ENCODE peak calls at places on chromosomes 1 and 21, in nine cellular contexts. K is cardiac muscle cell; I is astrocyte; R is CD8-positive, alpha-beta T cell; Z is prostate gland; Y is hepatocyte; E is left ventricle myocardium inferior; M is tibial artery; Q is fibroblast of lung. C is an unnamed sample. For H3K27me3 and H3K4me1, the result is how much of the 10 kb centered on the place peaks cover.

GRCh38 chr1:115544131-115544530 is 97.6 kb upstream of the VANGL1 start:
- DNase-seq in Q (peak), E (no peak), R (no peak), Y (no peak), M (no peak), Z (no peak), K (no peak), I (peak), C (no peak)

GRCh38 chr1:90579212-90579802 is 137.8 kb downstream of the BARHL2 start:
- DNase-seq in K (peak), I (peak), Z (no peak), M (no peak), E (no peak), Q (peak), Y (peak), R (no peak), C (peak)

GRCh38 chr1:17215545-17215890 is 10.6 kb downstream of the PADI1 start:
- DNase-seq in R (no peak), Z (no peak), E (no peak), K (no peak), I (no peak), Y (no peak), Q (no peak), M (no peak), C (no peak)

GRCh38 chr1:65457868-65458267 is 37.4 kb downstream of the LEPR start:
- DNase-seq in Q (no peak), E (no peak), Y (no peak), K (no peak), Z (no peak), R (no peak), I (no peak), M (no peak), C (no peak)

GRCh38 chr1:89523597-89524368 is 846 bp upstream of the LRRC8B start:
- DNase-seq in Z (no peak), K (no peak), E (peak), Y (peak), Q (peak), R (no peak), M (no peak), I (peak), C (no peak)

GRCh38 chr1:33365560-33365997 is 44.7 kb upstream of the A3GALT2 start:
- DNase-seq in Y (no peak), Q (peak), K (peak), E (peak), I (peak), R (no peak), Z (no peak), M (peak), C (no peak)

GRCh38 chr1:5423109-5423508 is 569.1 kb downstream of the NPHP4 start:
- DNase-seq in R (peak), Y (peak), I (no peak), E (no peak), Z (no peak), M (no peak), Q (no peak), K (peak), C (no peak)

GRCh38 chr1:204348722-204349121 is 11.0 kb downstream of the PLEKHA6 start:
- DNase-seq in R (no peak), Y (peak), K (peak), Q (peak), E (peak), M (peak), I (peak), Z (no peak), C (no peak)

GRCh38 chr21:39529026-39529425 is 77.3 kb downstream of the SH3BGR start:
- DNase-seq in R (no peak), Z (no peak), Y (peak), E (no peak), M (no peak), K (peak), Q (no peak), I (no peak), C (no peak)

GRCh38 chr1:111739222-111739983 is at the start of gene INKA2:
- DNase-seq in I (peak), E (peak), Z (peak), R (peak), Y (peak), Q (peak), M (peak), K (peak), C (peak)

GRCh38 chr1:163202833-163203451 is at the start of gene RGS5:
- DNase-seq in Y (no peak), Z (no peak), R (no peak), K (peak), I (peak), E (no peak), M (peak), Q (peak), C (peak)

GRCh38 chr1:244361764-244362473 is 89.8 kb downstream of the ADSS2 start:
- DNase-seq in Y (peak), E (no peak), Q (peak), K (peak), Z (peak), I (peak), M (no peak), R (no peak), C (no peak)

GRCh38 chr1:114314098-114314497 is 160.4 kb upstream of the SYT6 start:
- DNase-seq in I (peak), Q (no peak), K (no peak), R (no peak), M (no peak), Y (no peak), Z (no peak), E (no peak), C (no peak)

GRCh38 chr1:113811353-113811887 is 856 bp downstream of the RSBN1 start:
- DNase-seq in R (no peak), K (peak), I (no peak), Y (peak), M (no peak), Q (peak), E (no peak), Z (peak), C (no peak)

GRCh38 chr1:232868793-232869491 is 63.7 kb downstream of the MAP10 start:
- DNase-seq in E (no peak), I (peak), K (no peak), M (peak), Y (peak), Q (peak), R (no peak), Z (peak), C (peak)

GRCh38 chr1:89880679-89881078 is 59.8 kb downstream of the LRRC8D start:
- DNase-seq in K (no peak), E (no peak), R (no peak), I (no peak), Y (no peak), Z (no peak), Q (no peak), M (no peak), C (no peak)

GRCh38 chr1:241323510-241323909 is 33.5 kb downstream of the RGS7 start:
- DNase-seq in Y (peak), M (no peak), K (peak), Z (no peak), I (peak), R (no peak), Q (peak), E (no peak), C (peak)

GRCh38 chr1:55876276-55877060 is 661.3 kb upstream of the USP24 start:
- DNase-seq in Y (no peak), R (no peak), E (peak), Z (no peak), M (peak), I (no peak), Q (no peak), K (no peak), C (no peak)

GRCh38 chr1:54851406-54851805 is 35.6 kb downstream of the DHCR24 start:
- DNase-seq in I (no peak), E (no peak), Q (no peak), K (no peak), R (no peak), M (peak), Z (no peak), Y (no peak), C (no peak)

GRCh38 chr1:93666613-93667384 is 14.8 kb downstream of the BCAR3 start:
- DNase-seq in E (no peak), R (no peak), Q (peak), Y (peak), M (no peak), K (peak), I (peak), Z (peak), C (peak)

GRCh38 chr1:232476538-232476950 is 153.4 kb downstream of the SIPA1L2 start:
- DNase-seq in R (no peak), K (no peak), I (peak), Q (no peak), Y (no peak), M (no peak), Z (peak), E (no peak), C (no peak)

DNA sequence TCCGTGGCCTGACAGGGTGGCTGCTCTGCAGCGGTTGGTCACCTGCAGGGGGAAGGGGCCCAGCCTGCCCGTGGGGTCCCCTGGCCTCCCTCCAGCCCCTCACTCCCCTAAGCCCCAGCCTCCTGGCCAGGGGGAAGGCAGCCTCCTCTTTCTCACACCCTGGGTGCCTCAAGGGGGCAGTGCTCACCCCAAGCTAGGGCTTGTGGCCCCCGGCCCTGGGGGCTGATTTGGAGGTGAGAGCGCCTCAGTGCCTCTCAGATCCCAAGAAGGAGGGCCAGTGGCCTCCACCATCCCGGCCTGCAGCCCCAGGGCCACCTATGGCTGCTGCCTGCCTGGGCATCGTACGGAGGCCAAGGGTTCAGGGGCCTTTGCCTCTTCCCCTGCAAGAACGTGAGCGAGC is 66.4 kb upstream of the TTC34 start:
- DNase-seq in K (no peak), R (no peak), Z (no peak), Y (no peak), M (no peak), Q (no peak), E (no peak), I (no peak), C (no peak)
- TF ChIP-seq CTCF in K (no peak), R (no peak), Z (no peak), Y (no peak), M (no peak), Q (no peak), E (no peak), I (no peak), C (no peak)

GRCh38 chr1:108085628-108086027 is 114.5 kb downstream of the SLC25A24 start:
- DNase-seq in Y (no peak), Q (no peak), K (no peak), I (no peak), Z (no peak), E (no peak), M (no peak), R (no peak), C (no peak)

GRCh38 chr1:108084866-108085477 is 115.2 kb downstream of the SLC25A24 start:
- DNase-seq in I (no peak), R (no peak), E (no peak), Y (no peak), Z (no peak), M (no peak), Q (no peak), K (no peak), C (no peak)

DNA sequence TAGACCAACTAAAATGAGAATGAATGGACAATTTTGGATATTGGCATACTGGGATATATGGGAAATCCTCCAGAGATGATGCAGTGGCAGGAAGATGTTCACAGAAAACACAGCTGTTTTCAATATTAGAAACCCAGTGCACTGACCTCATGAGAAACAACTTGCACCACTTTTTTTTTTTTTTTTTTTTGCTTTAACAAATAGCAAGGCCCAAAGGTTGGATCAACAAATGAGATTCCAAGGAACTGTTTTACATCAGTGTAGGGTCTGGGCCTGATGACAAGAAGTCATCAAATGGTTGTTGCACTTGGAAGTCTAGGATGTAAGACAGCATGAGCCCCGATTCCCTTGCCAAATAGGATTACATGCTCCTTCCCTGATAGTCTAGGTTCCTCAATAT is 110.7 kb downstream of the SLC25A24 start:
- DNase-seq in Z (no peak), I (no peak), E (no peak), Q (peak), R (no peak), K (no peak), Y (no peak), M (no peak), C (no peak)
- H3K27me3 ChIP-seq in Z (under half), I (under half), E (under half), Q (under half), R (under half), K (under half), Y (under half), M (under half), C (under half)

DNA sequence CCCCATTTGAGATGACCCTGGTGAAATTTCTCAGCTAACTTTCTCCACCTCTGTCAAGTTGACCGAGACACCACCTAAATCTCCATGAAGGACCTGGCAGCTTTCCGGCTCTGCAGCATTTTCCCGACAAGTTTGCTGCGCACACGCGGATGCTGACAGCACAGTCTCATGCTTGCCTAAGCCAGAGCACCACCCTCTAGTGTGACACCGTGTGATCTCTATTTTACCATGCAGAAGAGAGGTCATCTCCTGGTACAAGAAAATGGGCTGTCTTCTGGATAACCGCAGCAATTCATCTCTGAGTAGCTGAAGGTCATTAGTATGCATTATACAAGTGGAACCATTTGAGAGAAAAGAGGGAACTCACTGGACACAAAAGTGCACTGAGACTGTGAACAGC is 38.9 kb upstream of the H6PD start:
- DNase-seq in M (no peak), R (no peak), Y (no peak), I (peak), E (no peak), K (no peak), Q (peak), Z (no peak), C (no peak)
- H3K4me1 ChIP-seq in M (under half), R (under half), Y (under half), I (half or more), E (under half), K (under half), Q (under half), Z (under half), C (under half)

GRCh38 chr1:208244584-208244916 is 366 bp upstream of the PLXNA2 start:
- DNase-seq in R (no peak), Y (no peak), Z (no peak), E (no peak), K (no peak), Q (no peak), M (no peak), I (no peak), C (no peak)
- TF ChIP-seq CTCF in R (no peak), Y (no peak), Z (no peak), E (no peak), K (no peak), Q (no peak), M (no peak), I (no peak), C (no peak)

DNA sequence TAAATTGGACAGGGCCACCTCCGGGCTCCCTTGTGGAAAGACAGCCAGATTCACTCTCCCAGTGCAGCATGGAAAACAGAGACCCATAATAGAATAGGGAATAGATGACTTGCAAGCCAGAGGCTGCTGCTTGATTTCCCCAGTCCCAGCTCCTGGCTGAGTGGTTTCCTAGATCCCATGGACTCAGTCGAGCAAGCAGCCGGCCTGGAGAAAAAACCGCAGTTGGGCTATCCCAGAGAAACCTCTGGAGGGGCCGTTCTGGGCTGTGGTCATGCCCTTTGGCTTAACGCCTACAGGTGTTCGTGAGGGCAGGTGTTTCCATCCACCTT is 61.7 kb downstream of the ELK4 start:
- DNase-seq in E (no peak), R (no peak), Z (no peak), I (no peak), Y (no peak), M (no peak), Q (no peak), K (no peak), C (no peak)
- H3K27me3 ChIP-seq in E (half or more), R (under half), Z (under half), I (half or more), Y (half or more), M (under half), Q (under half), K (half or more), C (half or more)

GRCh38 chr1:207050428-207050767 is 610 bp downstream of the YOD1 start:
- DNase-seq in K (no peak), M (no peak), Q (no peak), E (no peak), R (no peak), I (no peak), Z (no peak), Y (no peak), C (no peak)

GRCh38 chr1:207047529-207047928 is 3.5 kb downstream of the YOD1 start:
- DNase-seq in Z (no peak), R (no peak), I (no peak), K (no peak), M (no peak), E (no peak), Q (no peak), Y (no peak), C (no peak)

GRCh38 chr1:207049514-207049913 is 1.5 kb downstream of the YOD1 start:
- DNase-seq in Y (no peak), Q (no peak), R (no peak), K (no peak), M (no peak), Z (no peak), I (no peak), E (no peak), C (no peak)

GRCh38 chr1:207049974-207050391 is 1.0 kb downstream of the YOD1 start:
- DNase-seq in K (peak), I (peak), M (no peak), Y (peak), Q (peak), R (peak), Z (peak), E (no peak), C (peak)

GRCh38 chr1:207049054-207049453 is 2.0 kb downstream of the YOD1 start:
- DNase-seq in M (no peak), Q (no peak), K (no peak), I (no peak), R (no peak), E (no peak), Z (no peak), Y (no peak), C (no peak)
- H3K4me1 ChIP-seq in M (under half), Q (under half), K (under half), I (under half), R (under half), E (half or more), Z (under half), Y (under half), C (under half)

GRCh38 chr1:156505679-156506298 is 5.2 kb upstream of the MEF2D start:
- DNase-seq in Z (no peak), R (peak), Q (no peak), Y (no peak), M (peak), E (no peak), I (no peak), K (no peak), C (no peak)

GRCh38 chr1:156503672-156504055 is 3.1 kb upstream of the MEF2D start:
- DNase-seq in R (no peak), K (no peak), M (no peak), I (no peak), Z (no peak), Q (no peak), Y (no peak), E (no peak), C (no peak)

GRCh38 chr1:156504821-156505678 is 4.5 kb upstream of the MEF2D start:
- DNase-seq in I (peak), M (peak), E (peak), Z (peak), Y (peak), Q (peak), K (peak), R (peak), C (peak)

GRCh38 chr1:156502749-156503671 is 2.4 kb upstream of the MEF2D start:
- DNase-seq in M (peak), Y (peak), E (peak), K (peak), Q (peak), I (peak), R (no peak), Z (peak), C (peak)

DNA sequence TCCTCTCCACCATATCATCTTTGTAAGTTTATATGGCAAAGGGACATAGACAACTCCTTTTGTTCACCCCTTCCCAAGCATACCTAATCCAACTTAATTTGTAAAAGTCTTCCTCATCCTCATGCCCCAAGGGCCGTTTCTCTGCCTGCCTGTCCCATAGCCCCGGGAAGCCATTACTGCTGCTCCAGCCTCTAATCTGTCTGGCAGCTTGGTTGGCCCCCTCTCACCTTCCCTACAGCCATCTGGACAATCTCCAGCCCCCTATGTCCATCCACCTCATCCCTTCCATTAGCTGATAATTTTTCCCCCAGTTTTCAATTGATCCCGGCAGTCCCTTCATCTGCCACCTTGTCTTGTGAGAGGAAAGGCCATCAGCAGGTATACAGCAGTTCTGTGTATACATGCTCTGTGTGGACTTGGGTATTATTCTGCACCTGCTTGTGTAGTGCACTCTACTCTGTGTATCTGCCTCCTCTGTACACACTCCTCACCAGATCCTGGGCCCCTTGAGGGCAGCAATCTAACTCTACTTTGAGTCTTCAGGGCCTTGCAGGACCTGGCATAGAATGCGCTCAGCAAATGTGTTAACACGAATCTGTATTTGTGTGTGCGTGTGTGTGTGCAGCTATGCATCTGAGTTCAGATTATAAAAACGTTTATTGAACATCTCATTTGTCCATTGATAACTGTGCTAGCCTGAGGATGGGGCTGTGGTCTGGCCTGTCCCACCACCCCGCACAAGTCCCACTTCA is 3.7 kb upstream of the MEF2D start:
- DNase-seq in E (no peak), K (no peak), R (no peak), Y (no peak), Z (no peak), I (no peak), M (peak), Q (no peak), C (no peak)
- TF ChIP-seq CTCF in E (no peak), K (no peak), R (no peak), Y (no peak), Z (no peak), I (no peak), M (no peak), Q (no peak), C (no peak)

GRCh38 chr1:197923013-197923412 is 5.8 kb downstream of the LHX9 start:
- DNase-seq in Z (no peak), M (peak), E (no peak), K (no peak), I (no peak), Y (no peak), Q (no peak), R (no peak), C (no peak)

GRCh38 chr1:197922070-197922390 is 4.9 kb downstream of the LHX9 start:
- DNase-seq in Z (no peak), Y (no peak), E (no peak), K (no peak), R (no peak), M (no peak), Q (no peak), I (no peak), C (no peak)

GRCh38 chr1:197921235-197922069 is 4.3 kb downstream of the LHX9 start:
- DNase-seq in R (no peak), E (no peak), I (no peak), K (no peak), Y (peak), Z (no peak), M (peak), Q (no peak), C (no peak)

GRCh38 chr1:197927908-197928665 is 10.9 kb downstream of the LHX9 start:
- DNase-seq in R (no peak), I (no peak), M (no peak), Y (no peak), E (no peak), Z (no peak), K (no peak), Q (no peak), C (no peak)

GRCh38 chr1:197924516-197925123 is 7.4 kb downstream of the LHX9 start:
- DNase-seq in E (no peak), R (no peak), Y (peak), K (peak), M (no peak), Q (peak), I (peak), Z (peak), C (no peak)
- H3K27me3 ChIP-seq in E (half or more), R (under half), Y (half or more), K (half or more), M (under half), Q (under half), I (half or more), Z (under half), C (half or more)

C was measured in foreskin keratinocyte.